ENCODE peak calls at places on chromosomes 1 and 21, in six cellular contexts. W is AG09309; A is LNCaP clone FGC; M is HFF-Myc; R is fibroblast of the aortic adventitia; C is CD8-positive, alpha-beta T cell. F is an unnamed sample.

GRCh38 chr1:112359961-112360767 is 35.9 kb upstream of the CTTNBP2NL start:
- DNase-seq in W (peak; percentile 67), A (no peak), M (no peak), R (peak; percentile 94), C (no peak), F (peak; percentile 79)

GRCh38 chr1:16207318-16208269 is 4.9 kb downstream of the ARHGEF19 start:
- DNase-seq in W (no peak), A (no peak), M (no peak), R (no peak), C (no peak), F (peak; percentile 55)

GRCh38 chr1:152013664-152014237 is 20.1 kb upstream of the S100A10 start:
- DNase-seq in W (no peak), A (no peak), M (no peak), R (peak; percentile 49), C (peak; percentile 34), F (peak; percentile 74)

GRCh38 chr21:44065428-44065827 is 41.8 kb upstream of the PWP2 start:
- DNase-seq in W (no peak), A (no peak), M (no peak), R (no peak), C (peak; percentile 77), F (peak; percentile 9)

GRCh38 chr21:25412090-25412489 is 195.2 kb downstream of the MRPL39 start:
- DNase-seq in W (no peak), A (no peak), M (no peak), R (no peak), C (no peak), F (no peak)

GRCh38 chr1:109404838-109405237 is 7.1 kb upstream of the SORT1 start:
- DNase-seq in W (no peak), A (no peak), M (no peak), R (no peak), C (no peak), F (no peak)

GRCh38 chr1:214427871-214428277 is 123.5 kb downstream of the PTPN14 start:
- DNase-seq in W (peak; percentile 61), A (no peak), M (peak; percentile 93), R (peak; percentile 72), C (peak; percentile 54), F (peak; percentile 89)

GRCh38 chr1:26044971-26045711 is 777 bp downstream of the SLC30A2 start:
- DNase-seq in W (no peak), A (no peak), M (no peak), R (no peak), C (no peak), F (no peak)

GRCh38 chr1:150268342-150268705 is 492 bp downstream of the APH1A start:
- DNase-seq in W (no peak), A (no peak), M (no peak), R (no peak), C (peak; percentile 50), F (peak; percentile 24)

GRCh38 chr1:48017716-48018115 is 20.5 kb upstream of the TRABD2B start:
- DNase-seq in W (no peak), A (no peak), M (no peak), R (peak; percentile 48), C (no peak), F (peak; percentile 31)

GRCh38 chr1:27656157-27656893 is 15.7 kb downstream of the IFI6 start:
- DNase-seq in W (no peak), A (no peak), M (no peak), R (peak; percentile 74), C (no peak), F (peak; percentile 80)

GRCh38 chr1:167645625-167646410 is 15.8 kb downstream of the RCSD1 start:
- DNase-seq in W (no peak), A (no peak), M (no peak), R (no peak), C (no peak), F (no peak)

GRCh38 chr1:198771562-198772153 is 132.8 kb downstream of the PTPRC start:
- DNase-seq in W (no peak), A (no peak), M (no peak), R (peak; percentile 66), C (no peak), F (peak; percentile 63)

GRCh38 chr1:198922638-198923430 is 284.0 kb downstream of the PTPRC start:
- DNase-seq in W (no peak), A (no peak), M (no peak), R (no peak), C (no peak), F (no peak)

GRCh38 chr1:29924017-29924431 is 687.7 kb downstream of the PTPRU start:
- DNase-seq in W (no peak), A (no peak), M (no peak), R (no peak), C (no peak), F (no peak)

GRCh38 chr1:27626031-27626935 is 8.7 kb downstream of the FGR start:
- DNase-seq in W (no peak), A (no peak), M (no peak), R (no peak), C (no peak), F (no peak)

GRCh38 chr21:35831791-35832190 is 228.5 kb downstream of the SETD4 start:
- DNase-seq in W (no peak), A (no peak), M (no peak), R (no peak), C (no peak), F (no peak)

GRCh38 chr1:239909894-239910293 is 181.8 kb upstream of the FMN2 start:
- DNase-seq in W (peak; percentile 85), A (no peak), M (no peak), R (peak; percentile 46), C (no peak), F (peak; percentile 36)

GRCh38 chr1:232650433-232650832 is 20.5 kb upstream of the SIPA1L2 start:
- DNase-seq in W (no peak), A (no peak), M (no peak), R (no peak), C (no peak), F (no peak)

GRCh38 chr1:48677306-48678287 is 99.1 kb downstream of the BEND5 start:
- DNase-seq in W (peak; percentile 14), A (peak; percentile 76), M (peak; percentile 3), R (peak; percentile 45), C (peak; percentile 33), F (peak; percentile 83)

GRCh38 chr1:156805766-156806511 is 10.7 kb downstream of the SH2D2A start:
- DNase-seq in W (peak; percentile 89), A (peak; percentile 66), M (peak; percentile 90), R (peak; percentile 96), C (no peak), F (peak; percentile 93)

DNA sequence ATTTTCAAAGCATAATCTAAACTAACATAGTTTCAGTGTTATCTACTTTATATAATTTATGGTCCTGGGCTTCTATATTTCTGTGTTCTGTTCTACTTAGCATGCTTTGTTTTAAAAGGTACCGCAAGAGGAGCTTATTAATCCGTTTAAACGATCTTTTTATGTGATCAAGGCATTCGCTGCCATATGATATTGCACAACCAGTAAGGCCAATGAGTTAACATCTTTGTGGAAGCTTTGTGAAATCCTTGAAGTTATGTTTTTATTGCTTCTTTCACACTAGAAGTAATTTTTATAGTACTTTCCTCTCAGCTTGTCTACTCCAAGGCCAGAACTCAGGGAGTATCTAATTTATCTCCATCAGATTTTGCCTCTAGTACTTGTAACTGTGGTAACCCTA is 8.9 kb downstream of the LRRC8C start:
- DNase-seq in W (no peak), A (no peak), M (no peak), R (no peak), C (no peak), F (peak; percentile 25)
- H3K4me3 ChIP-seq in W (no peak overlapping the region), A (no peak overlapping the region), M (no peak overlapping the region), R (no peak overlapping the region), C (no peak overlapping the region), F (no peak overlapping the region)

DNA sequence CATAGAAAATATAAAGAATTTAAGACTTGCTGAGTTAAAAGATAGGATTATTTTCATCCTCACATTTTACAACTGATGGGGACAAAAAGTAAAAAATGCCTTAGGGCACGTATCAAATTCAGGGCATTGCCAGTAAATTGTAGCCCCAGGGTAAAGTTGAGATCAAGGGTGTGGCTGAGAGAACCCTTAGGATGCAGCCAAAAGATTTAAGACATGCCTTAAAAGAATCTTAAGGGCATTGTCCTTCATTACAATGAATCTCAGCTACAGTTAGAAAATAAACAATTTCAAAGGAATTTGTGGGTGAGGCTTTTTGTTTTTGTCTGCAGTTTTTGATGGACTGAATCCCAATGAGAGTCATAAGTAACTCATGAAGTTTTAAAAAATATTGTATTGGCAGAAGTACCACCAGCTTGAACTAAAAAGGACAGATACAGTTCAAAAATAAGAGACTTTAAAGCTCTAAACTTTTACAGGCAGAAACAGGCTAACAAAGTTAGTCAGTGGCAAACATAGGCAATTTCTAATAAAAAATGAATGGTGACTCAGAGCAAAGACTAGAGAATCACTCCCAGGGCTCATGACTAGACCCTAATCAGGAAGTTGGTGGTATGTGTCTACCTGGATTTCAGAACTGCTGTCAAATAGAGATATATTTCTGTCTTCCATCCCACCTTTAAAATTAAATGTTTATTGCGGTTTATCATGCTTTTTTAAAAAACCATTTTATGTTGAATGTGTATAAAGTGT is 165.1 kb upstream of the SNX7 start:
- DNase-seq in W (no peak), A (no peak), M (no peak), R (peak; percentile 25), C (no peak), F (no peak)
- TF ChIP-seq CTCF in W (no peak), A (no peak), M (no peak), R (no peak), C (no peak), F (no peak)

DNA sequence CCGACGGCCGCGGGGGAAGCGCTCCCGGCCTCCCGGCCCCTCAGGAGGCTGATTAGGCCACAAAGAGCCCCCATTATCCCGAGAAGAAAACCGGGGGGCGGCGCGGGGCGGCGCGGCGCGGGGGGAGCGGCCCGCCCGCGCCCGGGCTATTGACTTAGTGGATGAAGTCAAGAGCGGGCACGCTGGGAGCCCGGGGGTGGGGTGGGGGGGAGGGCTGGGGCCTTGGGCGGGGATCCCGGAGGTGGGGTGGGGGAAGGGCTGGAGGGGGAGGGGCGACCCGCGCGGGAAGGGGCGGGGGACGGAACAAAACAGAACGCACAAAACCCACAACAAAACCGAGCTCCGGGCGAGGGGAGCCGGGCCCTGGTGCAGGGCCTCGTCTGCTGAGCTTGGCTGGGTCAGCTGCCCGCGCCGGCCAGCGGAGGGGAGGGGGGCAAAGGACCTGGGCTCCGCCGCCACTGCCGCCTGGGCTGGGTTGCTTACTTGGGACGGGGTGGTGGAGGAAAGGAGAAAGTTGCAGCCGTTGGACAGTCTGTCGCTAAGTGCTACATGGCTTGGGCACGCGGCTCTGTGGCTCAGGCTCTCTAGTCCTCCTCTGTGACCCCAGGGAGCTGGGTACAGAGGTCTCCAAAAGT is 16.2 kb downstream of the PAX7 start:
- DNase-seq in W (no peak), A (no peak), M (no peak), R (no peak), C (no peak), F (no peak)
- H3K4me3 ChIP-seq in W (no peak overlapping the region), A (no peak overlapping the region), M (no peak overlapping the region), R (no peak overlapping the region), C (no peak overlapping the region), F (no peak overlapping the region)

DNA sequence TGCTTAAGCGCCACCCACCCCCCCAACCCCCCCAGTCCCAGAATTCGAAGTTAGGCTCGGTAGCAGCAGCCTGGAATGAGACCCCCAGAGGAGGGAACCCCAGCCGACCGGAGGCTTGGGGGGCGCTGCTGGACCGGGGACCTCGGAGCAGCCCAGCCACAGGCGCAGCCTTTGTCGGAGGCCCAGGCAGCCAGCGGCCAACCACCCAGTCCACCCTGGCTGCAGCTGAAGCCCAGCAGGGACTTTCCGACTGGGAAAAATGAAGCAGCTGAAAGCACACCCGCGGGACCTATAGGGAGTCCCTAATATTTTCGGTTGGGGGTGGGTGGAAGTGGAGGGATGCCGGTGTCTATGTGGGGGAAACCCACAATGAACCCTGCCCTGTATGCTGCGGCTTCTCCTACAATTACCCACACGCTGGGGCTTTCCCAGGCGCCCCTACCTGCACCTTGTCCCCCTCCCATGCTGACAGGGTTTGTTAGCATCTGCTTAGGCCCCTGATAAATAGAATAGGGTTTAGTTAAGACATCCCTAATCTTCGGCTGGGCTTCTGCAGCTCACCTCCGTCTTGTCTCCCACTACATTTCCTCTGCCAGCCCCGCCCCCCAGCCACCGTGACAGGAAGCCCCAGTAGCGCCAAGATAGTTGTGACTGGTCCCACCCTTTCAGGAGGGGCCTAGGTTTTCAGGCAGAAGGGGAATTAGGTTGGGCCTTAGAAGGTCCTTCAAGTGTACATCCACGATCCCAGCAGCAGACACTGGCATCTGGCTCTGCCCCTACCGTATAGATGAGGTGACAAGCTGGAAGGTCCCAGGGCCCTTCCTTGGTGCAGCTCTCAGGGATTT is 838 bp downstream of the CCDC28B start:
- DNase-seq in W (no peak), A (no peak), M (no peak), R (peak; percentile 55), C (peak; percentile 88), F (peak; percentile 74)
- TF ChIP-seq CTCF in W (peak; percentile 11), A (no peak), M (no peak), R (no peak), C (no peak), F (no peak)